ENCODE peak calls at places on chromosomes 1 and 21, in seven cellular contexts. One of them, this sample, is unnamed.

GRCh38 chr21:17903029-17903806 is 84.1 kb upstream of the C21orf91 start:
- DNase-seq in H1: no peak
- DNase-seq in K562: no peak
- DNase-seq in SK-N-SH: peak; percentile 44
- DNase-seq in GM12878: no peak
- DNase-seq in HCT116: no peak
- DNase-seq in HepG2: no peak
- DNase-seq in this sample: no peak

GRCh38 chr21:43588957-43589356 is 70.3 kb downstream of the HSF2BP start:
- DNase-seq in H1: no peak
- DNase-seq in K562: no peak
- DNase-seq in SK-N-SH: no peak
- DNase-seq in GM12878: no peak
- DNase-seq in HCT116: no peak
- DNase-seq in HepG2: peak; percentile 57
- DNase-seq in this sample: no peak

GRCh38 chr1:55519276-55519675 is 304.1 kb upstream of the USP24 start:
- DNase-seq in H1: no peak
- DNase-seq in K562: no peak
- DNase-seq in SK-N-SH: no peak
- DNase-seq in GM12878: no peak
- DNase-seq in HCT116: no peak
- DNase-seq in HepG2: no peak
- DNase-seq in this sample: no peak

GRCh38 chr1:14326857-14327256 is 271.6 kb upstream of the KAZN start:
- DNase-seq in H1: no peak
- DNase-seq in K562: no peak
- DNase-seq in SK-N-SH: no peak
- DNase-seq in GM12878: no peak
- DNase-seq in HCT116: no peak
- DNase-seq in HepG2: no peak
- DNase-seq in this sample: no peak

GRCh38 chr1:113452921-113453770 is 62.8 kb downstream of the MAGI3 start:
- DNase-seq in H1: no peak
- DNase-seq in K562: peak; percentile 17
- DNase-seq in SK-N-SH: peak; percentile 26
- DNase-seq in GM12878: no peak
- DNase-seq in HCT116: peak; percentile 39
- DNase-seq in HepG2: peak; percentile 32
- DNase-seq in this sample: peak; percentile 16

GRCh38 chr1:158019177-158019868 is 25.9 kb downstream of the KIRREL1 start:
- DNase-seq in H1: peak; percentile 57
- DNase-seq in K562: no peak
- DNase-seq in SK-N-SH: no peak
- DNase-seq in GM12878: no peak
- DNase-seq in HCT116: peak; percentile 73
- DNase-seq in HepG2: peak; percentile 42
- DNase-seq in this sample: peak; percentile 97

GRCh38 chr1:2049517-2050481 is at the start of gene PRKCZ:
- DNase-seq in H1: peak; percentile 71
- DNase-seq in K562: peak; percentile 76
- DNase-seq in SK-N-SH: peak; percentile 97
- DNase-seq in GM12878: peak; percentile 28
- DNase-seq in HCT116: peak; percentile 73
- DNase-seq in HepG2: peak; percentile 87
- DNase-seq in this sample: peak; percentile 77

GRCh38 chr1:88117597-88117996 is 566.5 kb upstream of the PKN2 start:
- DNase-seq in H1: no peak
- DNase-seq in K562: no peak
- DNase-seq in SK-N-SH: no peak
- DNase-seq in GM12878: no peak
- DNase-seq in HCT116: no peak
- DNase-seq in HepG2: peak; percentile 20
- DNase-seq in this sample: no peak

GRCh38 chr1:209150114-209150513 is 433.4 kb upstream of the CAMK1G start:
- DNase-seq in H1: no peak
- DNase-seq in K562: no peak
- DNase-seq in SK-N-SH: no peak
- DNase-seq in GM12878: no peak
- DNase-seq in HCT116: no peak
- DNase-seq in HepG2: peak; percentile 3
- DNase-seq in this sample: peak; percentile 84

GRCh38 chr1:77538956-77539509 is 143.4 kb downstream of the ZZZ3 start:
- DNase-seq in H1: no peak
- DNase-seq in K562: no peak
- DNase-seq in SK-N-SH: no peak
- DNase-seq in GM12878: no peak
- DNase-seq in HCT116: no peak
- DNase-seq in HepG2: peak; percentile 12
- DNase-seq in this sample: no peak

GRCh38 chr21:36642777-36643176 is 56.1 kb upstream of the SIM2 start:
- DNase-seq in H1: no peak
- DNase-seq in K562: no peak
- DNase-seq in SK-N-SH: no peak
- DNase-seq in GM12878: no peak
- DNase-seq in HCT116: no peak
- DNase-seq in HepG2: no peak
- DNase-seq in this sample: no peak

GRCh38 chr1:204285438-204286322 is 71.9 kb upstream of the GOLT1A start:
- DNase-seq in H1: no peak
- DNase-seq in K562: no peak
- DNase-seq in SK-N-SH: no peak
- DNase-seq in GM12878: no peak
- DNase-seq in HCT116: no peak
- DNase-seq in HepG2: no peak
- DNase-seq in this sample: no peak

GRCh38 chr1:215397106-215397505 is 170.0 kb upstream of the KCTD3 start:
- DNase-seq in H1: no peak
- DNase-seq in K562: no peak
- DNase-seq in SK-N-SH: no peak
- DNase-seq in GM12878: no peak
- DNase-seq in HCT116: no peak
- DNase-seq in HepG2: no peak
- DNase-seq in this sample: no peak

GRCh38 chr1:8047112-8047511 is 21.0 kb upstream of the ERRFI1 start:
- DNase-seq in H1: no peak
- DNase-seq in K562: no peak
- DNase-seq in SK-N-SH: no peak
- DNase-seq in GM12878: no peak
- DNase-seq in HCT116: no peak
- DNase-seq in HepG2: no peak
- DNase-seq in this sample: no peak

GRCh38 chr1:60573121-60573520 is 499.6 kb upstream of the C1orf87 start:
- DNase-seq in H1: no peak
- DNase-seq in K562: no peak
- DNase-seq in SK-N-SH: no peak
- DNase-seq in GM12878: no peak
- DNase-seq in HCT116: no peak
- DNase-seq in HepG2: no peak
- DNase-seq in this sample: no peak

GRCh38 chr1:117683571-117684285 is 77.9 kb downstream of the TENT5C start:
- DNase-seq in H1: no peak
- DNase-seq in K562: no peak
- DNase-seq in SK-N-SH: no peak
- DNase-seq in GM12878: no peak
- DNase-seq in HCT116: no peak
- DNase-seq in HepG2: no peak
- DNase-seq in this sample: no peak

GRCh38 chr1:67739361-67739760 is 54.4 kb downstream of the GADD45A start:
- DNase-seq in H1: no peak
- DNase-seq in K562: no peak
- DNase-seq in SK-N-SH: no peak
- DNase-seq in GM12878: no peak
- DNase-seq in HCT116: no peak
- DNase-seq in HepG2: no peak
- DNase-seq in this sample: no peak

DNA sequence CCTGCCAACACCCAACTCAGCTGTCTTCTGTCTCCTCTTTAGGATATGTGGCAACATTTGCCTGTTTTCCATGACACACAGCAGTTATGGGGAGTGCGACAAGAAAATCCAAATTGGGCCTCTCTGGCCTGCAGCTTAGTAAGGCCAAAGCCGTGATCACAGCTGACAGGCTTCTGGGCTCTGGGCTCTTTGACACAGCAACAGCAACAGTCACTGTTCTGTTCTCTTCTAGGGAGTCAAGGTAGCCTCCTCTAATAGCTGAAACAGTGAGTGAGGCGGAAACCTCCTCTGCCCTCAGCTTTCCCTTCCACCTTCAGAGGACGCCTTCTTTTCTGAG is 19.0 kb downstream of the CLCA1 start:
- DNase-seq in H1: no peak
- DNase-seq in K562: no peak
- DNase-seq in SK-N-SH: no peak
- DNase-seq in GM12878: no peak
- DNase-seq in HCT116: no peak
- DNase-seq in HepG2: no peak
- DNase-seq in this sample: no peak
- TF ChIP-seq YY1 in H1: no peak
- TF ChIP-seq YY1 in K562: no peak
- TF ChIP-seq YY1 in SK-N-SH: no peak
- TF ChIP-seq YY1 in GM12878: no peak
- TF ChIP-seq YY1 in HCT116: no peak
- TF ChIP-seq YY1 in HepG2: no peak
- TF ChIP-seq YY1 in this sample: no peak

DNA sequence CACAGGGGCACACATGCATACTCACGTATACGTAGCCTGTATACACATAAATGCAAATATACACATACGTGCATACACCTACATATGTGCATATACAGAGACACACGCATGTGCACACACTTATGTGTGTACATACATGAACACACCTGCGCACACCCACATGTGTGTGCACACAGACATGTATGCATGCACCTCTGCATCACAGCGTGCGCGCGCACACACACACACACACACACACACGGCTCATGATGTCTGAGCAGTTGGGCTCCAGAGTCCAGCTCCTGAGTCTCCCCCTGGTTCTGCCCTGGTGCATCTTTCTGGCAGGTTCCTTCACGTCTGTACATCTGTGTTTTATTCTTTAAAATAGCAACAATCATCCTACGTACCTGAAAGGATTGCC is 600.5 kb downstream of the NPHP4 start:
- DNase-seq in H1: no peak
- DNase-seq in K562: no peak
- DNase-seq in SK-N-SH: no peak
- DNase-seq in GM12878: no peak
- DNase-seq in HCT116: no peak
- DNase-seq in HepG2: no peak
- DNase-seq in this sample: no peak
- H3K9ac ChIP-seq in H1: no peak overlapping the region
- H3K9ac ChIP-seq in K562: no peak overlapping the region
- H3K9ac ChIP-seq in SK-N-SH: no peak overlapping the region
- H3K9ac ChIP-seq in GM12878: no peak overlapping the region
- H3K9ac ChIP-seq in HCT116: no peak overlapping the region
- H3K9ac ChIP-seq in HepG2: no peak overlapping the region
- H3K9ac ChIP-seq in this sample: no peak overlapping the region

GRCh38 chr1:46280092-46280491 is 23.3 kb downstream of the LRRC41 start:
- DNase-seq in H1: no peak
- DNase-seq in K562: no peak
- DNase-seq in SK-N-SH: no peak
- DNase-seq in GM12878: no peak
- DNase-seq in HCT116: no peak
- DNase-seq in HepG2: no peak
- DNase-seq in this sample: no peak
- TF ChIP-seq YY1 in H1: no peak
- TF ChIP-seq YY1 in K562: no peak
- TF ChIP-seq YY1 in SK-N-SH: no peak
- TF ChIP-seq YY1 in GM12878: no peak
- TF ChIP-seq YY1 in HCT116: no peak
- TF ChIP-seq YY1 in HepG2: no peak
- TF ChIP-seq YY1 in this sample: no peak

DNA sequence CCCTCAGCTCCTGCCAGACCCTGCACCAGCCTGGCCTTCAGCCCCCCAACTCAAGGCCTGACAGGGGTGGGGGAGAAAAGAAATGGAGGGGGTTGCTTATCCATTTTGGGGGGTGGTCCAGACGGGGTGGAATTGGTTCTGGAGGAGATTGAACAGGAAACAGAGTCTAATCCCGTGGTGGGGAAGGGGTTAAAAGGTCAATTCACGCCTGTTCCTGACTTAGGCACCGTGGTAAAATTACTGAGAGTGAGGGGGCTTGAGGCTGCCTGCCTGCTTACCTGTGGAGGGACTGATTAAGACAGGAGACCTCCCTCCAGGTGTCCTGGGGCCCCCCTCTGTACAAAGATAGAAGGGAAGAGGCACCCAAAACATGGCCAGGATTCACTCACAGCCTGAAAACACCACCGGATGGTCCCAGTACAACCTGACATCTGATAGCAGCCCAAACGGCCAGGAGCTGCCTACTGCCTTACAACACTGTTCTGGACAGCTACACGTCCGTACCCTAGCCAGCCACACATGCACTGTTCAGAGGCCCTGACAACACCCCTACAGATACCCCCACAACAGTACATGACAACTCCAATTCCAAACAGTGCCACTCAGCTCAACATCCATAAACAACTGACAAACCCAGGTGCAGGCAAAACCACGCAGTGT is 31.8 kb downstream of the AHDC1 start:
- DNase-seq in H1: no peak
- DNase-seq in K562: no peak
- DNase-seq in SK-N-SH: no peak
- DNase-seq in GM12878: no peak
- DNase-seq in HCT116: no peak
- DNase-seq in HepG2: no peak
- DNase-seq in this sample: no peak
- H3K9ac ChIP-seq in H1: peak overlapping the region; percentile 8
- H3K9ac ChIP-seq in K562: peak overlapping the region; percentile 88
- H3K9ac ChIP-seq in SK-N-SH: no peak overlapping the region
- H3K9ac ChIP-seq in GM12878: no peak overlapping the region
- H3K9ac ChIP-seq in HCT116: no peak overlapping the region
- H3K9ac ChIP-seq in HepG2: peak overlapping the region; percentile 36
- H3K9ac ChIP-seq in this sample: peak overlapping the region; percentile 74

GRCh38 chr1:201169203-201169602 is 14.9 kb upstream of the TMEM9 start:
- DNase-seq in H1: no peak
- DNase-seq in K562: no peak
- DNase-seq in SK-N-SH: no peak
- DNase-seq in GM12878: no peak
- DNase-seq in HCT116: no peak
- DNase-seq in HepG2: no peak
- DNase-seq in this sample: no peak
- TF ChIP-seq YY1 in H1: no peak
- TF ChIP-seq YY1 in K562: no peak
- TF ChIP-seq YY1 in SK-N-SH: no peak
- TF ChIP-seq YY1 in GM12878: no peak
- TF ChIP-seq YY1 in HCT116: no peak
- TF ChIP-seq YY1 in HepG2: no peak
- TF ChIP-seq YY1 in this sample: no peak

DNA sequence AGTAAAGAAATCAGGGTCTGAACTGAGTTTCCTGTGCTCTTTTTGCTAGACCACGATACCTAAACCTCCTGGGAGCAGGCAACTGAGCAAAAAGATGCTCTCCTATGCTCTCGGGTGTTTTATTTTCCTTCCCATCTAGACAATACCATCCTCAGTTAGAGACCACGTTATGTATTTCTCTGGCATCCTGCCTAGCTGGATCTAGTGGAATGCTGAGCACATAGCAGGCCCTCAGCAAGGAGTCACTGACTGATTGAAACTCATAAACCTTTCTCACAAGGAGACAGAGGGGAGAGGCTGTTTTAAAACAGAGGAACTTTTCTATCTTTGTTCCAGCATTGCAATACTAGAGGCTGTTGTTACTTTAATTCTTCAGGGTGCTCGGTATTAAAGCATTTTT is 168.0 kb downstream of the CYYR1 start:
- DNase-seq in H1: no peak
- DNase-seq in K562: no peak
- DNase-seq in SK-N-SH: no peak
- DNase-seq in GM12878: no peak
- DNase-seq in HCT116: no peak
- DNase-seq in HepG2: no peak
- DNase-seq in this sample: no peak
- H3K9ac ChIP-seq in H1: no peak overlapping the region
- H3K9ac ChIP-seq in K562: no peak overlapping the region
- H3K9ac ChIP-seq in SK-N-SH: no peak overlapping the region
- H3K9ac ChIP-seq in GM12878: no peak overlapping the region
- H3K9ac ChIP-seq in HCT116: no peak overlapping the region
- H3K9ac ChIP-seq in HepG2: no peak overlapping the region
- H3K9ac ChIP-seq in this sample: no peak overlapping the region

This sample was measured in NT2/D1.